ENCODE peak calls at places on chromosomes 5 and 9, in five cellular contexts. W is fibroblast of pulmonary artery, L is lung, P is Kasumi-1, H is nephron progenitor cell. E is an unnamed sample.

GRCh38 chr5:10736354-10736753 is 24.7 kb downstream of the DAP start:
- DNase-seq in W (no peak), L (no peak), P (no peak), H (no peak), E (no peak)

GRCh38 chr5:43270686-43271085 is 42.5 kb downstream of the HMGCS1 start:
- DNase-seq in W (no peak), L (no peak), P (no peak), H (no peak), E (no peak)

GRCh38 chr5:132230871-132231270 is 3.2 kb upstream of the P4HA2 start:
- DNase-seq in W (no peak), L (no peak), P (no peak), H (no peak), E (no peak)

GRCh38 chr5:67026278-67026677 is 170.3 kb downstream of the CD180 start:
- DNase-seq in W (no peak), L (no peak), P (no peak), H (no peak), E (no peak)

GRCh38 chr5:74579215-74579614 is 61.3 kb downstream of the ENC1 start:
- DNase-seq in W (no peak), L (no peak), P (peak), H (no peak), E (peak)

GRCh38 chr5:148730955-148731898 is 76.9 kb upstream of the HTR4 start:
- DNase-seq in W (peak), L (peak), P (peak), H (peak), E (peak)

GRCh38 chr9:99822096-99822595 is 461 bp downstream of the NR4A3 start:
- DNase-seq in W (no peak), L (no peak), P (peak), H (no peak), E (peak)

GRCh38 chr5:90902681-90903386 is 344.2 kb downstream of the ADGRV1 start:
- DNase-seq in W (no peak), L (no peak), P (peak), H (no peak), E (no peak)

E was measured in myocyte.